ENCODE peak calls at places on chromosomes 7 and 10, in five cellular contexts. B is mucosa of descending colon, W is epithelial cell of esophagus, Z is upper lobe of left lung, L is colonic mucosa. X is an unnamed sample.

GRCh38 chr7:108440613-108441012 is 15.6 kb downstream of the NRCAM start:
- DNase-seq in B (no peak), W (no peak), Z (no peak), L (no peak), X (no peak)

GRCh38 chr7:21869785-21870402 is 75.8 kb downstream of the CDCA7L start:
- DNase-seq in B (no peak), W (peak), Z (no peak), L (no peak), X (peak)

GRCh38 chr10:79127151-79127961 is 58.6 kb downstream of the ZMIZ1 start:
- DNase-seq in B (peak), W (peak), Z (peak), L (peak), X (peak)

GRCh38 chr7:48096273-48096672 is 7.2 kb downstream of the UPP1 start:
- DNase-seq in B (no peak), W (no peak), Z (peak), L (no peak), X (no peak)

GRCh38 chr7:123600876-123601275 is 745 bp upstream of the ASB15 start:
- DNase-seq in B (no peak), W (no peak), Z (no peak), L (no peak), X (no peak)

GRCh38 chr10:13894412-13895093 is 307.8 kb downstream of the PRPF18 start:
- DNase-seq in B (no peak), W (peak), Z (no peak), L (no peak), X (peak)

GRCh38 chr10:103626178-103626577 is 132.7 kb downstream of the NEURL1 start:
- DNase-seq in B (no peak), W (no peak), Z (no peak), L (no peak), X (no peak)

GRCh38 chr10:58360412-58361004 is 24.7 kb upstream of the TFAM start:
- DNase-seq in B (no peak), W (peak), Z (no peak), L (no peak), X (peak)

GRCh38 chr7:85833071-85833470 is 646.2 kb upstream of the SEMA3D start:
- DNase-seq in B (no peak), W (no peak), Z (no peak), L (no peak), X (peak)

GRCh38 chr10:34776090-34776690 is 38.9 kb downstream of the PARD3 start:
- DNase-seq in B (no peak), W (no peak), Z (no peak), L (no peak), X (peak)

GRCh38 chr10:33897255-33897893 is 562.9 kb upstream of the NRP1 start:
- DNase-seq in B (no peak), W (peak), Z (no peak), L (no peak), X (peak)

GRCh38 chr7:19117870-19118608 is 603 bp upstream of the TWIST1 start:
- DNase-seq in B (no peak), W (no peak), Z (no peak), L (no peak), X (peak)

GRCh38 chr7:122018032-122018431 is 126.0 kb downstream of the AASS start:
- DNase-seq in B (no peak), W (no peak), Z (no peak), L (no peak), X (no peak)

GRCh38 chr10:127740596-127740995 is 3.6 kb downstream of the FOXI2 start:
- DNase-seq in B (no peak), W (peak), Z (no peak), L (no peak), X (no peak)

GRCh38 chr7:131753620-131754222 is 197.3 kb upstream of the PODXL start:
- DNase-seq in B (peak), W (peak), Z (no peak), L (no peak), X (peak)

GRCh38 chr7:99440195-99440594 is 1.5 kb downstream of the CPSF4 start:
- DNase-seq in B (no peak), W (peak), Z (no peak), L (no peak), X (peak)

GRCh38 chr7:81583882-81584533 is 185.8 kb downstream of the HGF start:
- DNase-seq in B (no peak), W (peak), Z (no peak), L (no peak), X (peak)

GRCh38 chr10:112332509-112333228 is 41.2 kb upstream of the ACSL5 start:
- DNase-seq in B (peak), W (no peak), Z (peak), L (peak), X (no peak)

GRCh38 chr7:139915864-139916716 is 87.0 kb downstream of the TBXAS1 start:
- DNase-seq in B (peak), W (peak), Z (peak), L (peak), X (peak)

GRCh38 chr10:28677889-28678686 is 767 bp downstream of the BAMBI start:
- DNase-seq in B (peak), W (peak), Z (peak), L (peak), X (no peak)

GRCh38 chr7:16543456-16543855 is 16.8 kb downstream of the LRRC72 start:
- DNase-seq in B (no peak), W (peak), Z (no peak), L (no peak), X (no peak)

GRCh38 chr10:58264780-58265179 is 2.9 kb downstream of the IPMK start:
- DNase-seq in B (no peak), W (no peak), Z (no peak), L (no peak), X (peak)

GRCh38 chr10:103197177-103197576 is 4.1 kb upstream of the NT5C2 start:
- DNase-seq in B (peak), W (peak), Z (peak), L (peak), X (peak)

GRCh38 chr7:152522551-152522950 is 86.7 kb upstream of the KMT2C start:
- DNase-seq in B (no peak), W (no peak), Z (no peak), L (no peak), X (peak)

GRCh38 chr10:61642073-61642637 is 20.6 kb upstream of the CABCOCO1 start:
- DNase-seq in B (no peak), W (no peak), Z (no peak), L (no peak), X (no peak)

GRCh38 chr7:156511426-156511825 is 129.1 kb upstream of the RNF32 start:
- DNase-seq in B (no peak), W (no peak), Z (no peak), L (no peak), X (no peak)

GRCh38 chr7:100968031-100968430 is 1.3 kb upstream of the MUC12 start:
- DNase-seq in B (no peak), W (no peak), Z (no peak), L (no peak), X (no peak)

GRCh38 chr10:7260412-7260900 is 150.4 kb downstream of the SFMBT2 start:
- DNase-seq in B (peak), W (peak), Z (peak), L (peak), X (peak)

GRCh38 chr10:7264313-7264741 is 146.5 kb downstream of the SFMBT2 start:
- DNase-seq in B (no peak), W (peak), Z (no peak), L (no peak), X (peak)

GRCh38 chr10:7258948-7259523 is 151.8 kb downstream of the SFMBT2 start:
- DNase-seq in B (peak), W (no peak), Z (no peak), L (no peak), X (no peak)

GRCh38 chr10:7260912-7261700 is 149.7 kb downstream of the SFMBT2 start:
- DNase-seq in B (no peak), W (peak), Z (no peak), L (no peak), X (peak)
- TF ChIP-seq CTCF in B (no peak), W (no peak), Z (no peak), L (no peak), X (no peak)

DNA sequence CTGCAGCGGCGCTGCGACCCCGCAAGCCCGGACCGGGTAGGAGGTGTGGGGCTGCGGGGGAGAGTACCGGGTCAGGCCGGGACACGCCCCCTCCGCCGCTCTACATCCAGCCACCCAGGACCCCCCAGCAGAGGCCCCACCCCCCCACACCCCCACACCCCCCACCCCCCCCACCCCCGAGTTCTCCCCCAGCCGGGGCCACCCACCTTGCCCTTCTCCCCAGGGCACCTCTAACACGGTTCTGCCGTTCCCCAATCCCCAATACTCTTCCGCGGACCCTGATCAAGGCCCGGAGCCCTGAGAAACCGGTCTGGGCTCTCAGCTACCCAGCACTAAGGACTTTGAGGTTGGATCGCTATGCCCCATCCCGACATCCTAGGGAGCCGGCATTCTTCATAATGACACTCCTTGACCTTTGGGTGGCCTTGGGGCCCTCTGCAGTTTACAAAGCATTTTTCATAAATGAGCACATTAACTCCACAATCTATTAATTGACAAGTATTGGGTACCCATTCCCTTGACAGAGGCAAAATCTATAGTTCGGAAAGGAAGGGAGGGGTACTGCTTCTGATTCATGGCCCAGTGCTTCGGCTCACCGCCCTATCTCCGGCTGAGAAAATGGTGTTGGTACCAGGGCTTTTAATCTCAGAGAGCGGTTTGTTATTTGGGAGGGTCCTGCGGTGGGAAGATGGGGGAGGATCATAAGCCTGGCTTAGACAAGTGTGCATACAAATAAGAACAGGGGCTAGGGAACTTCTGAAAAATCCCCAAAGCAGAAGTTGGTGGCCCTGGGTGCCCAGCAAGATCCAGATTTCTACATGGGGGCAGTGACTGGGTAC is 3.4 kb downstream of the IMPDH1 start:
- DNase-seq in B (peak), W (peak), Z (peak), L (peak), X (no peak)
- H3K4me3 ChIP-seq in B (no peak), W (no peak), Z (peak), L (no peak), X (peak)

DNA sequence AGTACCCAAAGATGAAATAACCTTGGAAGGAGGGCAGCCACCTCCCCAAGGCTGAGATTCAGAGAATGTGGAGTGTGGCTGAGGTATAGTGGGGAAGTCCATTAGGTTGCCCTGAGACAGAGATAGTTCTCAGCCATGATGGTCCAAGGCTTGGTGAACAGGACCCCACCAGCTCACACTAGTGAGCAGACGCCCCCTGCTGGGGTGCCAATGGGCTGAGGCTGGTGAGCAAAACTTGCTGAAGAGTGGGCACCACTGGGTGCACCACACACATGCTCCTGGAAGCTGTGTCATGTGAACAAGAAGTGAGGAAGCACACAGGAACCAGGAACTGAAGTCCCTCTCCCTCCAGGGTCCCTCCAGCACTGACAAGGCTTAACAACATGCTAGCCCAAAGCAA is 8.9 kb downstream of the FBXL13 start:
- DNase-seq in B (peak), W (peak), Z (no peak), L (peak), X (peak)
- TF ChIP-seq CTCF in B (no peak), W (peak), Z (peak), L (no peak), X (peak)

GRCh38 chr10:37563715-37564108 is 293.7 kb downstream of the ZNF248 start:
- DNase-seq in B (no peak), W (peak), Z (no peak), L (no peak), X (no peak)
- H3K4me3 ChIP-seq in B (no peak), W (no peak), Z (no peak), L (no peak), X (no peak)

GRCh38 chr10:8076948-8077347 is 22.5 kb downstream of the GATA3 start:
- DNase-seq in B (no peak), W (no peak), Z (no peak), L (no peak), X (no peak)

GRCh38 chr10:8073696-8074416 is 19.4 kb downstream of the GATA3 start:
- DNase-seq in B (no peak), W (no peak), Z (no peak), L (no peak), X (no peak)

GRCh38 chr10:8078027-8078426 is 23.5 kb downstream of the GATA3 start:
- DNase-seq in B (no peak), W (no peak), Z (no peak), L (no peak), X (no peak)

GRCh38 chr10:8074881-8075280 is 20.4 kb downstream of the GATA3 start:
- DNase-seq in B (no peak), W (no peak), Z (no peak), L (no peak), X (no peak)

GRCh38 chr10:8075282-8076260 is 21.1 kb downstream of the GATA3 start:
- DNase-seq in B (no peak), W (no peak), Z (no peak), L (no peak), X (peak)
- TF ChIP-seq CTCF in B (no peak), W (no peak), Z (no peak), L (no peak), X (no peak)

DNA sequence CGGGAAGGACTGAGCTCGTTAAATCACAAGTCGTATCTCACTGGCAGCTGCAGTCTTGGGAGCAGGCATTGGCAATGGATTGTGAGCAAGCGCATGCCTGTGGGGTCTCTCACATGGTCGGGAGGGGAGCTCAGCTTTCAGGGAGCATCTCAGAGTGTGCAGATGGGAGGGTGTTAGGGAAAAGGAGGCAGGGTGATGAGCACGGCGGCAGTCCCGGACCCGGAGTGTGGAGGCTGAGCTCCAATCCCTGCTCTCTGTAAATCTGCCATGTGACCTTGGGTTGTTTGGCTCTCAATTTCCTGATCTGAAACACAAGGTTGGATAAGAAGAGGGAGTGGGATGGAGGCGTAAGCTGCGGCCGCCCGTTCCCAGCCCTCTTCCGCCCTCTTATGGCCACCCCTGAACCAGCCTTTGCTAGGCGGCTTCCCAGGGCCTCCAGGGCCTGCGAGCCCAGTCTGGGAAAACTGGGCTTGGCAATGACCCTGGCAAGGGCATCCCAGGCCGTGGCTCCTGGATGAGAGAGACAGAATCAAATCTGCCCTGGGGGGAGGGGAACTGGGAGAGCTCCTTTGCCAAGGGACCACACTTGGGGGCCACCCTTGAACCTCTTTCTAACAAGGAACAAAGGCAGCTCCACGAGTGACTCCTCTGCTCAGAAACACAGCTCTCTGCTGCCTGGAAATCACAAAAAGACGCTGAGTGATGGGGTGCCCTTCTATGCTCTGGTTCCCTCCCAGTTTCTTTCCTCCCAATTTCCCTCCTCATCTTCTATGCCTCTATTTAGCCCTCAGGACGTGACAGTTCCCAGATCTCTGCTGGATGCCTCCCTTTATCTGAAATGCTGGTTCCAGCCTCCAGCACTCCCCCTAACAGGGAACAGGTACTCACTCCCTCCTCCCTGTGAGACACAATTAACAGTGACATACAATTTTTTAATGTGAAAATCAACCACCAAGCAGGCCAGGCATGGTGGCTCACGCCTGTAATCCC is 41.7 kb upstream of the LOXL4 start:
- DNase-seq in B (peak), W (peak), Z (peak), L (peak), X (peak)
- H3K4me3 ChIP-seq in B (no peak), W (no peak), Z (no peak), L (no peak), X (no peak)

GRCh38 chr7:29146888-29147609 is 712 bp upstream of the CPVL start:
- DNase-seq in B (peak), W (no peak), Z (no peak), L (peak), X (no peak)
- TF ChIP-seq CTCF in B (no peak), W (no peak), Z (no peak), L (no peak), X (no peak)